ENCODE peak calls at places on chromosomes 13 and 19, in six cellular contexts. C is heart right ventricle, D is hepatocyte, N is RWPE1, T is Peyer's patch, Z is transverse colon. Q is an unnamed sample.

GRCh38 chr13:44106231-44107152 is 226.8 kb downstream of the LACC1 start:
- DNase-seq in N (no peak), Z (no peak), C (no peak), D (no peak), T (no peak), Q (no peak)

GRCh38 chr19:33235269-33235995 is 9.8 kb upstream of the SLC7A10 start:
- DNase-seq in T (peak; percentile 83), N (peak; percentile 67), Z (peak; percentile 87), C (peak; percentile 82), D (peak; percentile 90), Q (peak; percentile 22)

GRCh38 chr13:78595819-78596700 is 7.3 kb downstream of the POU4F1 start:
- DNase-seq in D (peak; percentile 45), C (peak; percentile 20), T (no peak), Z (no peak), N (no peak), Q (no peak)

GRCh38 chr13:42947925-42948324 is 44.1 kb downstream of the EPSTI1 start:
- DNase-seq in D (no peak), N (no peak), T (no peak), C (no peak), Z (no peak), Q (no peak)

GRCh38 chr13:98454389-98454881 is 122.5 kb downstream of the STK24 start:
- DNase-seq in D (no peak), N (no peak), T (no peak), C (no peak), Z (no peak), Q (peak; percentile 79)

GRCh38 chr13:114236224-114236623 is 1.5 kb downstream of the CDC16 start:
- DNase-seq in D (no peak), C (no peak), T (no peak), N (no peak), Z (no peak), Q (no peak)

GRCh38 chr19:46502891-46503290 is 7.2 kb upstream of the PNMA8B start:
- DNase-seq in Z (no peak), D (no peak), T (no peak), C (no peak), N (no peak), Q (no peak)

GRCh38 chr19:7865262-7865911 is 8.8 kb downstream of the PRR36 start:
- DNase-seq in T (no peak), D (no peak), N (no peak), Z (no peak), C (no peak), Q (no peak)

GRCh38 chr13:27024781-27025492 is 146.7 kb downstream of the USP12 start:
- DNase-seq in T (no peak), D (no peak), N (no peak), Z (no peak), C (no peak), Q (no peak)

GRCh38 chr13:52736891-52737290 is 2.7 kb downstream of the CNMD start:
- DNase-seq in D (no peak), N (no peak), C (no peak), Z (no peak), T (no peak), Q (no peak)

GRCh38 chr19:33005440-33005839 is 33.4 kb downstream of the FAAP24 start:
- DNase-seq in N (peak; percentile 12), Z (no peak), T (no peak), C (no peak), D (no peak), Q (no peak)

GRCh38 chr13:98173431-98173921 is 3.6 kb downstream of the RNF113B start:
- DNase-seq in D (peak; percentile 23), N (no peak), C (no peak), Z (peak; percentile 15), T (no peak), Q (peak; percentile 93)

GRCh38 chr13:79678100-79678499 is 197.1 kb downstream of the NDFIP2 start:
- DNase-seq in N (no peak), Z (no peak), D (peak; percentile 21), T (no peak), C (no peak), Q (no peak)

GRCh38 chr13:75365724-75366173 is 116.2 kb downstream of the TBC1D4 start:
- DNase-seq in D (no peak), Z (no peak), C (no peak), N (peak; percentile 62), T (no peak), Q (no peak)

GRCh38 chr13:39946769-39947168 is 291.3 kb downstream of the COG6 start:
- DNase-seq in C (no peak), N (no peak), D (no peak), T (no peak), Z (no peak), Q (no peak)

GRCh38 chr13:89554801-89555200 is 1792.7 kb upstream of the MIR17HG start:
- DNase-seq in C (no peak), D (peak; percentile 14), T (no peak), N (no peak), Z (no peak), Q (no peak)

GRCh38 chr19:5718032-5718578 is 1.8 kb downstream of the LONP1 start:
- DNase-seq in D (no peak), T (no peak), C (no peak), Z (no peak), N (no peak), Q (no peak)

DNA sequence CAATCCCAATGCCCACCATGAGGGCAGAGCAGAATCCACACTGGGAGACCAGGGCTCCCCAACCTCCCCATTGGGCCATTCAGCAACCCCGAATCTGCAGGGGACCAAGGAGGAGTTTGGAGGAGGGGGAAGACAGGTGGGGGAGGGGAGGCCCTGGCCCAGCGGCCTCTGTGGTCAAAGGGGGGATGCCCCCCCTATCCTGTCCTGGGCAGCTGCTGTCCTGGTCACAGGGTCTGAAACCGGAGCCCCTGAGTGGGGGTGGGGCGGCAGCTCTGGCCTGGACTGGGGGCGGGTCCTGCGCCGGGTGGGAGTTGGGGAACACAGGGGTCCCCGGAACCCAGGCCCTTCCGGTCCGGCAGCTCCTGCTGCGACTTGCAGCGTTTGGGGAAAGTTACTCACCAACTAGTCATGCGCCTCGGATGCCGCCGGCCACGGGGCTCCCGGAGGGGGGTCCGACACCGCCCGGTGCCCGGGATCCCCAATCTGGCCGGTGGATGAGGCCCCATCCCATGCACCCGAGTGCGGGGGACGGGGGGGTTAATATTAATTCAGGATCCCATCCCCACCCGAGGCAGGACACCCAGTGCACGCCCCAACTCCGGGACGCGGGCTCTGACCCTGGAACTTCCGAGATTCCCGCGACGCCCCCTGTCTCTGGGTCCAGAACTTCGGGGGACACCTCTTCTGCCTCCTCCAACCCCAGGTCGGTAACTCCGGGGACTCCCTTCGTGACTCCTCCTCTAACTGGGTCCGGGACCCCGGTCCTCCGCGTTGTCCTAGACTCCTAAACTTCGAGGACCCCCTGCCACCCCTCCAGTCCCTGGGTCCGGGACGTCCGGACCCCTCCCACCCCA is 868 bp downstream of the HOMER3 start:
- DNase-seq in D (peak; percentile 65), Z (peak; percentile 60), C (peak; percentile 39), T (no peak), N (peak; percentile 84), Q (no peak)
- TF ChIP-seq CTCF in D (no peak), Z (no peak), C (no peak), T (no peak), N (no peak), Q (no peak)

DNA sequence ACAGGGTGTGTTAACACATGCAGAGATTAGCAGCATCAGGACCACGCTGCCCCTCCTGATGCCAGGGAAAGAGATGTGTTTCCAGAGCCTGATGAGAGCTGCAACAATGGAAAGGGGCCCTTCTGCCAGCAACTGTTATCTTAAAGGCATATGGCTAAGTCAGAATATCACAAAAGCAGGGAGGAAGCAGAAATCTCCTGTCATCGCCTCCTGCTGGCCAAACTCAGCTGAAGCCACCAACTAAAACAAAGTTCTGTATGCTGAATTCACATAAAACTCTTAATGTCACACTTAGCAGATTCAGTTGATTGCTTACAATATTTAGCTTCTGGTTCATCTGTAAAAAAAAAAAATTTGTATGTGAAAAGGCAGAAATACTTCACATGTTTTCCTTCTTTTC is 178.2 kb downstream of the GPC5 start:
- DNase-seq in Z (peak; percentile 9), C (no peak), T (no peak), D (no peak), N (no peak), Q (no peak)
- TF ChIP-seq CTCF in Z (peak; percentile 10), C (no peak), T (no peak), D (peak; percentile 33), N (no peak), Q (no peak)

DNA sequence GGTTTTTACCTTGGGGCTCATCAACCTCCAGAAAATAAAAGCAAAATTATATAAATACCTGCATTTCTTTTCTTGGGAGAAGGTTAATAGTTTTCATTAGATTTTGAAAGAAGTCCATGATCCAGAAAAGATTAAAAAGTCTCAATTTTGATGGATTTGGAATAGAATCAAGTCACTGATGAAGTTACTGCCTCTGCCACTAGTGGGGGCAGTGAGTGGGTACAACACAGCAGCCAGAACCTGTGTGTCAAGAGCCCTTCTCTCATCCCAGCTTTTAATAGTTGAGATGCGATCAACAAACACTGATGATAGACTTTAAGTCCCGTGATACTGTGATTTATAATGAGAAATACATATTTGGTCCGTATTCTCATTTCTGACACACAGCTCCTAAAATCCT is 686.7 kb downstream of the DIAPH3 start:
- DNase-seq in Z (no peak), C (no peak), T (no peak), N (no peak), D (no peak), Q (no peak)
- TF ChIP-seq CTCF in Z (peak; percentile 15), C (peak; percentile 36), T (no peak), N (no peak), D (peak; percentile 7), Q (peak; percentile 15)

GRCh38 chr13:33541962-33542308 is 256.4 kb upstream of the STARD13 start:
- DNase-seq in T (no peak), N (no peak), D (no peak), Z (no peak), C (no peak), Q (no peak)

GRCh38 chr13:33544308-33544707 is 258.8 kb upstream of the STARD13 start:
- DNase-seq in Z (no peak), N (no peak), T (no peak), C (no peak), D (no peak), Q (no peak)

GRCh38 chr13:33543089-33543459 is 257.5 kb upstream of the STARD13 start:
- DNase-seq in C (no peak), Z (no peak), D (no peak), N (no peak), T (no peak), Q (no peak)

GRCh38 chr13:33543631-33544030 is 258.1 kb upstream of the STARD13 start:
- DNase-seq in D (peak; percentile 18), T (no peak), C (no peak), N (no peak), Z (no peak), Q (no peak)

DNA sequence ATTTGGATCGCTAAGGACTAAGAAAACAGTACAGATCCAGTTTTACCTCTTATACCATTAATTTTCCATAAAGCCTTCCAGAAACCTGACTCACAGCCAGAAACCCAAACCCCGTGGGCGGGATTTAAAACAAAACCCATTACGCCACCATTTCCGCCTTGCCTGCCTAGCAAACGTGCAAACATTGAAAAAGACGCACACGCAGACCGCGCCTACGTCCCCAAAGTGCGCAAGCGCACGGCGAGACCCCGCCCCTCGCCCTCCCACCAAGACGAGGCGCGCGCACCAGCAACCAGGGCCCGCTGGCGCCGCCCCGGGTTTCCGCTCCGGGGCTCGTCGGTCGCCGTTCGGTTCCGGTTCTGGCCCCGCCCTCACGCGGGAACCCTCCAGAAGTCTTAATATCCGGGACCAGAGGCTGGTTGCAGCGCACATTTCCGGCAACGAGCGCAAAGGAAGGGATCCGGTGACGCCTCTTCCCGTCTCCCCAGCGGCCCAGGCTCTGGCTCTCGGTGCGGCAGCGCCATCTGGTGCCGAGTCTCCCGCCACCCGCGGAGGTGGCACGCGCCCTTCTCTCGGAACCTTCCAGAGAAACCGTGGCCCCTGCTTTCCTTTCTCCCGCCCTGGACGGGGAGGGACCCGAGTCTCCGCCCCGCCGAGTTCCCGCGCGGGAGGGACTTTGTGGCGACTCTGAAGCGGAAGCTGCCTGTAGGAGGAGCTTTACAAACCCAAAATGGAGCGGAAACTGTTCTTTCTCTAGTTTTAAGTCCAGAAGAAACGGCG is 256.9 kb upstream of the STARD13 start:
- DNase-seq in T (peak; percentile 96), C (peak; percentile 99), Z (peak; percentile 99), D (peak; percentile 99), N (peak; percentile 92), Q (peak; percentile 99)
- TF ChIP-seq CTCF in T (peak; percentile 94), C (peak; percentile 97), Z (peak; percentile 74), D (peak; percentile 99), N (peak; percentile 93), Q (peak; percentile 77)